ENCODE peak calls at places on chromosomes 4 and X, in nine cellular contexts. F is C1 segment of cervical spinal cord; J is NCI-H1105; E is CMK; P is NCI-H345; R is WTC11; M is stimulated activated CD4-positive, alpha-beta T cell treated with anti-CD3 and anti-CD28 coated beads, Interleukin-4, amount 100 ng/mL, for 4 hours; O is right cardiac atrium; N is Right ventricle myocardium superior. U is an unnamed sample.

GRCh38 chr4:137530176-137530575 is 2.1 kb downstream of the PCDH18 start:
- DNase-seq in N (no peak), J (no peak), E (no peak), O (no peak), R (no peak), P (no peak), M (no peak), F (no peak), U (no peak)

GRCh38 chrX:6049132-6049531 is 179.5 kb downstream of the NLGN4X start:
- DNase-seq in R (no peak), E (no peak), P (no peak), M (no peak), J (no peak), F (no peak), N (no peak), O (no peak), U (no peak)

GRCh38 chrX:74246524-74246923 is 57.5 kb upstream of the ZCCHC13 start:
- DNase-seq in F (no peak), P (no peak), J (no peak), N (no peak), M (no peak), E (no peak), O (no peak), R (no peak), U (no peak)

GRCh38 chr4:152892985-152893384 is 43.1 kb upstream of the FHDC1 start:
- DNase-seq in N (no peak), R (no peak), J (no peak), F (no peak), P (no peak), M (no peak), O (no peak), E (no peak), U (no peak)

GRCh38 chr4:37389967-37390580 is 145.5 kb downstream of the NWD2 start:
- DNase-seq in R (peak), E (no peak), N (no peak), P (peak), J (peak), M (no peak), O (no peak), F (no peak), U (peak)

GRCh38 chr4:110049951-110050925 is 137.6 kb downstream of the EGF start:
- DNase-seq in M (peak), F (peak), R (peak), O (peak), P (peak), J (peak), E (peak), N (no peak), U (peak)

GRCh38 chrX:46642145-46642544 is 68.6 kb downstream of the CHST7 start:
- DNase-seq in F (no peak), M (no peak), J (peak), E (no peak), O (no peak), N (no peak), P (no peak), R (no peak), U (no peak)

GRCh38 chr4:16897351-16897750 is 1.1 kb downstream of the LDB2 start:
- DNase-seq in O (no peak), M (no peak), J (no peak), N (no peak), F (no peak), P (no peak), E (no peak), R (no peak), U (no peak)

GRCh38 chr4:36165256-36166005 is 78.9 kb downstream of the ARAP2 start:
- DNase-seq in J (peak), O (no peak), R (no peak), P (no peak), E (no peak), M (no peak), F (no peak), N (no peak), U (no peak)

GRCh38 chr4:16253127-16253960 is 27.1 kb upstream of the TAPT1 start:
- DNase-seq in E (no peak), R (no peak), F (no peak), O (no peak), J (no peak), N (no peak), M (no peak), P (no peak), U (no peak)

GRCh38 chr4:57158762-57159161 is 48.6 kb upstream of the IGFBP7 start:
- DNase-seq in J (no peak), R (no peak), P (no peak), O (no peak), N (no peak), E (no peak), M (no peak), F (no peak), U (no peak)

GRCh38 chrX:150058728-150059127 is 120.4 kb upstream of the EOLA2 start:
- DNase-seq in N (no peak), R (no peak), M (no peak), O (no peak), F (no peak), P (no peak), E (no peak), J (no peak), U (no peak)

GRCh38 chr4:52052475-52052780 is 1.3 kb downstream of the SPATA18 start:
- DNase-seq in M (no peak), F (no peak), O (no peak), E (no peak), N (no peak), P (no peak), R (no peak), J (no peak), U (no peak)

GRCh38 chr4:8706221-8707044 is 113.9 kb downstream of the CPZ start:
- DNase-seq in N (no peak), R (peak), J (no peak), P (no peak), F (no peak), O (no peak), E (no peak), M (no peak), U (no peak)

GRCh38 chr4:54099959-54100606 is at the start of gene GSX2:
- DNase-seq in E (no peak), J (no peak), R (peak), P (no peak), F (no peak), M (no peak), N (peak), O (peak), U (no peak)

GRCh38 chrX:79288723-79289122 is 78.4 kb downstream of the ITM2A start:
- DNase-seq in M (no peak), N (no peak), E (no peak), P (no peak), R (no peak), O (no peak), J (no peak), F (no peak), U (no peak)